ENCODE peak calls at places on chromosomes 16 and 17, in six cellular contexts. G is body of pancreas, D is mesenchymal stem cell, Q is thyroid gland, O is uterus, V is mucosa of descending colon. E is an unnamed sample.

GRCh38 chr16:14405611-14406537 is 224.2 kb downstream of the PARN start:
- DNase-seq in G (no peak), D (no peak), Q (no peak), O (no peak), V (peak; percentile 41), E (no peak)

GRCh38 chr17:17198281-17198680 is 7.9 kb downstream of the PLD6 start:
- DNase-seq in G (no peak), D (no peak), Q (no peak), O (no peak), V (no peak), E (no peak)

GRCh38 chr17:39899215-39899614 is 19.2 kb downstream of the GSDMB start:
- DNase-seq in G (no peak), D (no peak), Q (no peak), O (no peak), V (no peak), E (no peak)

GRCh38 chr17:9360610-9361571 is 214.7 kb downstream of the STX8 start:
- DNase-seq in G (peak; percentile 18), D (peak; percentile 86), Q (peak; percentile 73), O (no peak), V (peak; percentile 4), E (no peak)

GRCh38 chr16:83901101-83901500 is 2.2 kb downstream of the MLYCD start:
- DNase-seq in G (no peak), D (no peak), Q (no peak), O (no peak), V (no peak), E (no peak)

GRCh38 chr17:36592316-36592710 is 634 bp downstream of the DHRS11 start:
- DNase-seq in G (peak; percentile 29), D (no peak), Q (peak; percentile 49), O (no peak), V (peak; percentile 52), E (no peak)

GRCh38 chr17:36068524-36068923 is 4.5 kb downstream of the CCL18 start:
- DNase-seq in G (no peak), D (no peak), Q (no peak), O (no peak), V (no peak), E (no peak)

GRCh38 chr16:56871172-56871593 is 6.2 kb downstream of the SLC12A3 start:
- DNase-seq in G (no peak), D (peak; percentile 77), Q (no peak), O (no peak), V (peak; percentile 45), E (no peak)

GRCh38 chr17:59618894-59619312 is 792 bp upstream of the CLTC start:
- DNase-seq in G (no peak), D (no peak), Q (no peak), O (no peak), V (peak; percentile 90), E (peak; percentile 86)

GRCh38 chr17:79396696-79397095 is 214.2 kb downstream of the RBFOX3 start:
- DNase-seq in G (no peak), D (no peak), Q (no peak), O (no peak), V (no peak), E (no peak)

GRCh38 chr17:70071127-70071526 is 3.9 kb upstream of the KCNJ16 start:
- DNase-seq in G (no peak), D (no peak), Q (no peak), O (no peak), V (no peak), E (no peak)

GRCh38 chr16:81774348-81774747 is 4.7 kb upstream of the PLCG2 start:
- DNase-seq in G (no peak), D (no peak), Q (peak; percentile 54), O (peak; percentile 40), V (no peak), E (no peak)

GRCh38 chr16:10256855-10257641 is 74.8 kb upstream of the GRIN2A start:
- DNase-seq in G (peak; percentile 56), D (peak; percentile 0), Q (peak; percentile 52), O (peak; percentile 13), V (peak; percentile 13), E (no peak)

GRCh38 chr16:4467916-4468315 is 6.5 kb downstream of the NMRAL1 start:
- DNase-seq in G (no peak), D (no peak), Q (no peak), O (no peak), V (no peak), E (no peak)

GRCh38 chr16:87330646-87331045 is 13.5 kb upstream of the C16orf95 start:
- DNase-seq in G (no peak), D (no peak), Q (no peak), O (no peak), V (no peak), E (no peak)

GRCh38 chr17:49746791-49747490 is 17.0 kb downstream of the FAM117A start:
- DNase-seq in G (no peak), D (no peak), Q (no peak), O (no peak), V (peak; percentile 34), E (no peak)

GRCh38 chr17:7613769-7614421 is 802 bp downstream of the FXR2 start:
- DNase-seq in G (no peak), D (peak; percentile 63), Q (no peak), O (no peak), V (no peak), E (no peak)

GRCh38 chr16:68790130-68790761 is 53.1 kb upstream of the TANGO6 start:
- DNase-seq in G (peak; percentile 32), D (peak; percentile 82), Q (peak; percentile 57), O (peak; percentile 24), V (no peak), E (peak; percentile 43)

GRCh38 chr16:4505356-4506153 is 29.4 kb downstream of the HMOX2 start:
- DNase-seq in G (no peak), D (no peak), Q (no peak), O (no peak), V (peak; percentile 48), E (no peak)

GRCh38 chr17:56523042-56523441 is 70.5 kb upstream of the NOG start:
- DNase-seq in G (no peak), D (no peak), Q (no peak), O (no peak), V (no peak), E (no peak)

GRCh38 chr16:85166699-85167588 is 54.7 kb upstream of the CIBAR2 start:
- DNase-seq in G (no peak), D (no peak), Q (no peak), O (no peak), V (no peak), E (no peak)

GRCh38 chr17:74846621-74847020 is 13.1 kb downstream of the GRIN2C start:
- DNase-seq in G (no peak), D (no peak), Q (no peak), O (no peak), V (no peak), E (no peak)

GRCh38 chr16:79172306-79172705 is 428.2 kb downstream of the MAF start:
- DNase-seq in G (no peak), D (no peak), Q (peak; percentile 12), O (no peak), V (no peak), E (no peak)

GRCh38 chr17:68381076-68381900 is 76.0 kb downstream of the WIPI1 start:
- DNase-seq in G (no peak), D (peak; percentile 100), Q (no peak), O (peak; percentile 81), V (no peak), E (no peak)

GRCh38 chr16:87897563-87898505 is 28.5 kb upstream of the SLC7A5 start:
- DNase-seq in G (no peak), D (no peak), Q (no peak), O (no peak), V (no peak), E (no peak)

GRCh38 chr17:32795339-32795979 is 81.5 kb downstream of the MYO1D start:
- DNase-seq in G (no peak), D (no peak), Q (no peak), O (no peak), V (peak; percentile 57), E (no peak)

GRCh38 chr16:74984194-74984669 is 691 bp downstream of the WDR59 start:
- DNase-seq in G (no peak), D (peak; percentile 63), Q (peak; percentile 11), O (no peak), V (no peak), E (no peak)

GRCh38 chr16:10081201-10081940 is 100.9 kb downstream of the GRIN2A start:
- DNase-seq in G (no peak), D (no peak), Q (no peak), O (no peak), V (no peak), E (no peak)

GRCh38 chr16:83930730-83931500 is 22.1 kb upstream of the OSGIN1 start:
- DNase-seq in G (no peak), D (no peak), Q (no peak), O (peak; percentile 11), V (no peak), E (no peak)

GRCh38 chr16:57385083-57385482 is 12.8 kb downstream of the CX3CL1 start:
- DNase-seq in G (no peak), D (no peak), Q (no peak), O (no peak), V (no peak), E (no peak)

GRCh38 chr16:71927787-71928186 is 32.5 kb downstream of the IST1 start:
- DNase-seq in G (no peak), D (no peak), Q (no peak), O (no peak), V (no peak), E (no peak)
- H3K4me1 ChIP-seq in G (peaks cover 24% of the 10 kb centered on the region), D (peaks cover 15% of the 10 kb centered on the region), Q (peaks cover 3% of the 10 kb centered on the region), O (peaks cover 18% of the 10 kb centered on the region), V (peaks cover 33% of the 10 kb centered on the region), E (no peaks in the 10 kb centered on the region)

DNA sequence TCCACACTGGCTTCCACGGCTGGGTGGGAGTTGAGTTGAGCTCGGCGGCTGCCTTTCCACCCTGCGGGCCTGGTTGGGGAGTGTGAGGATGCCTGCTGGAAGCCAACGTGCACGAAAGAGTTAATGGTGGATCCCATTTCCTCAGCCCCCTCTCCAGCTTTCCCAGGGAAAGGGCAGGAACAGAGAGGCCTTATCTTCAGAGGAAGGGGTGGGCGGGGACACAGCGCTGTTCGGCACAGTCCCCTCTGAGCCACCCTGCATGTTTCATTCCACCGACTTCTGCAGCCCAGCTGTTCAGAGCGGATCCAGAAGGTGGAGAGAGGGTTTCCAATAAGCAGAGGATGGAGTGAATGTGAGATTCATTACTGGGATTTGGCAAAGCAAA is 295.3 kb downstream of the SEC14L1 start:
- DNase-seq in G (no peak), D (peak; percentile 71), Q (no peak), O (no peak), V (no peak), E (no peak)
- H3K4me1 ChIP-seq in G (peaks cover 33% of the 10 kb centered on the region), D (peaks cover 82% of the 10 kb centered on the region), Q (peaks cover 32% of the 10 kb centered on the region), O (peaks cover 54% of the 10 kb centered on the region), V (peaks cover 44% of the 10 kb centered on the region), E (peaks cover 95% of the 10 kb centered on the region)

DNA sequence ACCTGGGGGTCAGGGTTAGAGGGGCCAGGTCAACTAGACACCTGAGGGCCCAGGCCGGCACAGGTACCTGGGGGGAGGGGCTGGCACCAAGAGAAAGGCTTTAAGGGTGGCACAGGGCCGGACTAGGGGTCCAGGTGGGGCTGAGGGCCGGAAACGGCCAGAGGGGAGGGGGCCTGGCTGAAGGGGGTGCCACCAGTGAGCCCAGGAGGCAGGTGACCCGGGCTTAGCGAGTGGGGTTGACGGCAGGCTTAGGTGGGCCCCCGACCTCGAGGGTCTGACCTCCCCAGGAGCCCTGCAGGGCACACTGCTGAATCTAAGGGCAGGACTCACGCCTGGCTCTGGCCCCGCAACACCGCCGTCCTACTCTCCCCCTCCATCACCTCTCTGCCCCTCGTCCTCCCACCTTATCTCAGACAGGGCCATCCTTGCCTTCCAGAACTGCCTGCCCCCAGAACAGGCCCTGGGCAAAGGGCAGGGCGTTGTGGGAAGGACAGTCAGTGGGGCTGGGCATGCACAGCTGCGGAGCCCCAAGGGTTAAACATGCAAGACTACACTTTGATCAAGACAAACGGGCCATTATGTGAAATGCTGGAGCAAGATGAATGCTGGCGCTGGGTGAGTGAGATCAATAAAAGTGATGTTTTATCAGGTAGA is 44.4 kb downstream of the ACTG1 start:
- DNase-seq in G (no peak), D (no peak), Q (no peak), O (no peak), V (no peak), E (no peak)
- H3K4me1 ChIP-seq in G (peaks cover 28% of the 10 kb centered on the region), D (peaks cover 17% of the 10 kb centered on the region), Q (no peaks in the 10 kb centered on the region), O (no peaks in the 10 kb centered on the region), V (no peaks in the 10 kb centered on the region), E (no peaks in the 10 kb centered on the region)

GRCh38 chr17:57899391-57899790 is 49.5 kb upstream of the MRPS23 start:
- DNase-seq in G (no peak), D (peak; percentile 41), Q (peak; percentile 33), O (no peak), V (no peak), E (no peak)
- H3K4me1 ChIP-seq in G (peaks cover 82% of the 10 kb centered on the region), D (peaks cover 59% of the 10 kb centered on the region), Q (peaks cover 71% of the 10 kb centered on the region), O (peaks cover 47% of the 10 kb centered on the region), V (peaks cover 69% of the 10 kb centered on the region), E (peaks cover 6% of the 10 kb centered on the region)